ENCODE peak calls at places on chromosomes 2 and 18, in seven cellular contexts. C is transverse colon, A is neuronal stem cell, L is mammary epithelial cell, Q is breast epithelium, D is brain microvascular endothelial cell, G is neural progenitor cell. K is an unnamed sample.

GRCh38 chr2:33122726-33123125 is 176.0 kb downstream of the LTBP1 start:
- DNase-seq in G (no peak), Q (no peak), D (no peak), L (no peak), C (no peak), A (no peak), K (no peak)

GRCh38 chr2:608297-608696 is 68.9 kb downstream of the TMEM18 start:
- DNase-seq in L (no peak), C (no peak), G (peak), Q (no peak), A (no peak), D (no peak), K (no peak)

GRCh38 chr2:186485576-186485870 is 537 bp upstream of the ZC3H15 start:
- DNase-seq in L (no peak), D (no peak), A (no peak), C (no peak), G (no peak), Q (no peak), K (no peak)

GRCh38 chr18:79841936-79842335 is 44.2 kb downstream of the KCNG2 start:
- DNase-seq in D (no peak), C (no peak), G (no peak), L (no peak), A (no peak), Q (no peak), K (no peak)

GRCh38 chr18:34947711-34948125 is 93.5 kb upstream of the MAPRE2 start:
- DNase-seq in G (no peak), L (peak), C (no peak), A (no peak), Q (no peak), D (peak), K (no peak)

GRCh38 chr2:216694201-216694825 is 1.0 kb downstream of the IGFBP5 start:
- DNase-seq in D (peak), Q (no peak), L (peak), C (peak), G (peak), A (no peak), K (peak)

GRCh38 chr2:238940806-238941205 is 92.9 kb downstream of the TWIST2 start:
- DNase-seq in D (no peak), A (no peak), G (no peak), Q (no peak), L (no peak), C (no peak), K (peak)

GRCh38 chr2:192123847-192124246 is 70.9 kb downstream of the TMEFF2 start:
- DNase-seq in A (no peak), G (no peak), C (no peak), Q (no peak), D (no peak), L (no peak), K (no peak)

GRCh38 chr2:225042800-225043167 is 516 bp upstream of the DOCK10 start:
- DNase-seq in Q (no peak), D (no peak), G (no peak), L (no peak), C (no peak), A (no peak), K (no peak)

GRCh38 chr18:58861853-58862252 is 2.8 kb upstream of the ZNF532 start:
- DNase-seq in C (no peak), Q (no peak), D (no peak), G (no peak), A (no peak), L (no peak), K (no peak)

GRCh38 chr18:57784816-57785144 is 18.3 kb downstream of the ATP8B1 start:
- DNase-seq in Q (no peak), C (no peak), A (no peak), D (no peak), G (no peak), L (no peak), K (no peak)

GRCh38 chr18:56321470-56321869 is 316.9 kb downstream of the TXNL1 start:
- DNase-seq in Q (no peak), D (no peak), A (no peak), L (no peak), G (no peak), C (no peak), K (no peak)

GRCh38 chr18:42047721-42048120 is 92.7 kb downstream of the PIK3C3 start:
- DNase-seq in D (peak), G (no peak), C (no peak), L (peak), A (no peak), Q (no peak), K (no peak)

GRCh38 chr2:62216616-62217015 is 20.7 kb downstream of the B3GNT2 start:
- DNase-seq in G (no peak), L (peak), Q (no peak), A (no peak), C (peak), D (peak), K (no peak)

GRCh38 chr2:25808006-25808383 is 70.3 kb downstream of the ASXL2 start:
- DNase-seq in G (no peak), C (no peak), L (peak), Q (no peak), A (no peak), D (no peak), K (no peak)

GRCh38 chr2:156445311-156446218 is 9.4 kb downstream of the GPD2 start:
- DNase-seq in G (no peak), L (peak), A (no peak), Q (no peak), D (peak), C (no peak), K (no peak)

GRCh38 chr2:119760876-119761275 is 1.2 kb downstream of the PTPN4 start:
- DNase-seq in Q (no peak), C (no peak), D (no peak), G (no peak), A (no peak), L (peak), K (no peak)

GRCh38 chr2:55732854-55733253 is 39.2 kb upstream of the PNPT1 start:
- DNase-seq in D (no peak), Q (no peak), A (no peak), C (no peak), G (no peak), L (no peak), K (no peak)

GRCh38 chr2:215435261-215435808 is 533 bp downstream of the FN1 start:
- DNase-seq in L (no peak), G (peak), D (no peak), C (peak), A (peak), Q (no peak), K (no peak)

DNA sequence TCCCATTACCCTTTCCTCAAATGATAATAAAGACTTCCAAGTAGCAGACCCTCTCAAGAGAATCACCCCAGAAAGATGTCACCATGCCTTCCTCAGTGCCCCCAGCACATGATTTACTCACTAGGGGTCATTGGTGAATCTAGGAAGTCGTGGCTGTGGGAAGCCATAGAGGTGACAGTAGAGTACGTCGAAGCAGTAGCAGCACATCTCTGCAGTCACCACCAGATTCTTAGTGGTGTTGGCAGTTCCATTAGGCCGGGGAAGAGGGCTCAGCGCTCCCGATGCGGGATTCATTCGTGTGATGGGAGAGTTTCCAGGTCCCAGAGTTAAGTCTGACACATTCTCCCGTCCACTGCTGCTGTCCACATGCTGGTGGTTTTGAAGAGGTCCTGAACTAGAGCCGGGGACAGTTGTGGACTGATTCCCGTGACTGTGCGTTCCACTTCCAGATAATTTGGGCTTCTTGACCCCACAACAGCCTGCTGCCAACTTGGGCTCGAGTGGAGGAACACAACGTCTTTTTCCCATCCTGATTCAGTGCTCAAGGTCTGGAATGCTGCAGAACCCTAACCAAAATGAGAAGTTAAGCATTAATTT is 12.0 kb downstream of the AMMECR1L start:
- DNase-seq in A (no peak), C (no peak), D (no peak), Q (no peak), G (no peak), L (no peak), K (no peak)
- H3K27ac ChIP-seq in A (no peak), C (no peak), D (no peak), Q (no peak), G (no peak), L (no peak), K (no peak)

GRCh38 chr2:234797566-234798250 is 154.1 kb upstream of the SH3BP4 start:
- DNase-seq in C (no peak), D (no peak), A (no peak), L (no peak), G (no peak), Q (no peak), K (no peak)
- H3K27ac ChIP-seq in C (no peak), D (no peak), A (no peak), L (no peak), G (no peak), Q (no peak), K (no peak)

GRCh38 chr2:38600242-38600891 is 2.4 kb downstream of the HNRNPLL start:
- DNase-seq in C (peak), Q (no peak), A (no peak), D (no peak), G (peak), L (no peak), K (no peak)
- H3K27ac ChIP-seq in C (peak), Q (peak), A (no peak), D (peak), G (peak), L (peak), K (peak)

DNA sequence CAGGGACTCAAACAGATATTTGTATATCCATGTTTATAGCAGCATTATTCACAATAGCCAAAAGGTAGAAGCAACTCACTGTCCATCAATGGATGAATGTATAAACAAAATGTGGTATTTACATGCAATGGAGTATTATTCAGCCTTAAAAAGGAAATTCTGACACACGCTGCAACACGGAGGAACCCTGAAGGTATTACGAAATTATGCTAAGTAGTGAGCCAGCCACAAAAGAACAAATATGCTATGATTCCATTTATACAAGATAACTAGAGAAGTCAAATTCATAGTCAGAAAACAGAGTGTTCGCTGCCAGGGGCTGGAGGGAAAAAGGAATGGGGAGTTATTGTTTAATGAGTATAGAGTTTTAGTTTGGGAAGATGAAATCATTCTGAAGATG is 61.0 kb upstream of the CDKL4 start:
- DNase-seq in G (no peak), A (no peak), D (no peak), Q (no peak), L (no peak), C (no peak), K (no peak)
- H3K27ac ChIP-seq in G (peak), A (no peak), D (no peak), Q (no peak), L (no peak), C (no peak), K (no peak)

DNA sequence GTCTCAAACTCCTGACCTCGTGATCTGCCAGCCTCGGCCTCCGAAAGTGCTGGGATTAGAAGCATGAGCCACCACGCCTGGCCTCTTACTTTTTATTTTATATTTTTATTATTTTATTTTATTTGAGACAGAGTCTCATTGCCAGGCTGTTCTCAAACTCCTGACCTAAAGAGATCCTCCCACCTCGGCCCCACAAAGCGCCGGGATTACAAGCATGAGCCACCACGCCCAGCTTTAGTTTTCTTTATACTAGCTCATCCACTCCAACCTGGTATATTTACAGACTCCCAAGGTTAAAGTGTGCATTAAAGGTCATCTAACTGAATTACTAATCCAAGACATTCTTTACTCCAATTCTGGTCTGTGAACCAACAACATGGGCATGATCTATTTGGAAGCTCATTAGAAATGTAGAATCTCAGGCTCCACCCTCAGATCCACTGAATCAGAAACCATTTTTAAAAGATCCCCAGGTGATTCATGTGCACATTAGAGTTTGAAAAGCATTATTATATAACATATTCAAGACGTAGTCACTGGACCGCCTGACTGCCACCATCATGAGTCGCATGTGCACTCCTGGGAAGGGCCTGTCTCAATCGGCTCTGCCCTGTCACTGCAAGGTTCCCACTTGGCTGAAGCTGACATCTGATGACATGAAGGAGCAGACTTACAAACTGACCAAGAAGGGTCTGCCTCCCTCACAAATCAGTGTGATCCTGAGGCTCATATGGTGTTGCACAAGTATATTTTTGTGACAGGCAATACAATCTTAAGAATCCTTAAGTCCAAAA is 26.6 kb downstream of the ATAD2B start:
- DNase-seq in A (no peak), C (peak), Q (no peak), L (peak), D (peak), G (peak), K (no peak)
- H3K27ac ChIP-seq in A (no peak), C (peak), Q (peak), L (peak), D (peak), G (no peak), K (peak)

DNA sequence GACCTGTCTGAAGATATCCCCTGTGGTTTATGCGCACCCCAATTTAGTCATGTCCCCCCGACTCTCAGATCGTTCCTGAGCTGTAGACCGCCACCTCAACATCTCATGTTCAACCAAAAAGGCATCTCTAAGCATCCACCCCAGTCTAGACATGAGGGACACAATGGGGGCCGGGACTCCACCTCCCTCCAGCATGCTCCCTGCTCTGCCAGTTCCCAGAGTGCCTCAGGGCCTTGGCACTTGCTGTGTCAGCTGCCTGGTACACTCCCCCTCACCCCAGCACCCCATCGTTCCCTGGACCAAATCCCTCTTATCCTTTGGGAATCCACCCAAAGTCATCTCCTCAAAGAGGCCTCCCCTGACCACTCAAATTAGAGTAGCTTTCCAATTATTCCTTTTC is 22.2 kb downstream of the TNS1 start:
- DNase-seq in C (no peak), D (no peak), G (no peak), A (no peak), Q (no peak), L (no peak), K (no peak)
- H3K27ac ChIP-seq in C (peak), D (no peak), G (no peak), A (no peak), Q (peak), L (no peak), K (peak)

DNA sequence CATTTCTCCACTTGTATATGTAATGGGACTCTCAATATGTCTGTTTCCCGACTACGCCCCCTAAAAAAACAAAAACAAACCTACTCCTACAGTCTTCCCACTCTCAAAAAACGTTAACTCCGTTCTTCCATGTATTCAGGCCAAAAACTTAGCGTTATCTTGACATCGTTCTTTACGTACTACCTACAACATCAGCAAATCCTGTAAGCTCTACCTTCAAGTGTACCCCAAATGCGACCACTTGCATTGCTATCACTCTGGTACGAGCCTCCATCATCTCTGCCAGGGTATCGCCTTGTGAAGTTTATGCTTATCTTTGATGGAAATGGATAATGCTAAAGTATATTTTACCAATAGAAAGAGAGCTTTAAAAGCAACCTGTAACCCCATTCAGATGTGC is 479 bp downstream of the GPATCH11 start:
- DNase-seq in L (no peak), C (no peak), Q (no peak), D (no peak), A (no peak), G (peak), K (no peak)
- H3K27ac ChIP-seq in L (peak), C (peak), Q (peak), D (peak), A (no peak), G (no peak), K (peak)